ENCODE peak calls at places on chromosomes 11 and 22, in seven cellular contexts. One of them, this sample, is unnamed.

GRCh38 chr11:407651-408080 is 7.1 kb downstream of the SIGIRR start:
- DNase-seq in cardiac muscle cell: no peak
- DNase-seq in upper lobe of right lung: no peak
- DNase-seq in HepG2: no peak
- DNase-seq in CD8-positive, alpha-beta memory T cell: no peak
- DNase-seq in SK-N-SH: no peak
- DNase-seq in dorsolateral prefrontal cortex: no peak
- DNase-seq in this sample: no peak

GRCh38 chr22:37309221-37310074 is 27.1 kb downstream of the CYTH4 start:
- DNase-seq in upper lobe of right lung: peak; percentile 75
- DNase-seq in dorsolateral prefrontal cortex: no peak
- DNase-seq in cardiac muscle cell: no peak
- DNase-seq in HepG2: no peak
- DNase-seq in SK-N-SH: peak; percentile 81
- DNase-seq in CD8-positive, alpha-beta memory T cell: peak; percentile 67
- DNase-seq in this sample: no peak

GRCh38 chr22:44431256-44431655 is 66.8 kb downstream of the RTL6 start:
- DNase-seq in CD8-positive, alpha-beta memory T cell: no peak
- DNase-seq in HepG2: no peak
- DNase-seq in cardiac muscle cell: no peak
- DNase-seq in upper lobe of right lung: no peak
- DNase-seq in dorsolateral prefrontal cortex: no peak
- DNase-seq in SK-N-SH: no peak
- DNase-seq in this sample: no peak

GRCh38 chr22:22955866-22956535 is 68.4 kb downstream of the IGLL5 start:
- DNase-seq in SK-N-SH: peak; percentile 71
- DNase-seq in upper lobe of right lung: peak; percentile 64
- DNase-seq in HepG2: peak; percentile 59
- DNase-seq in cardiac muscle cell: peak; percentile 86
- DNase-seq in dorsolateral prefrontal cortex: peak; percentile 75
- DNase-seq in CD8-positive, alpha-beta memory T cell: peak; percentile 65
- DNase-seq in this sample: peak; percentile 90

GRCh38 chr11:62427630-62428233 is 8.9 kb downstream of the SCGB1A1 start:
- DNase-seq in dorsolateral prefrontal cortex: no peak
- DNase-seq in HepG2: no peak
- DNase-seq in cardiac muscle cell: peak; percentile 53
- DNase-seq in upper lobe of right lung: no peak
- DNase-seq in SK-N-SH: peak; percentile 47
- DNase-seq in CD8-positive, alpha-beta memory T cell: no peak
- DNase-seq in this sample: peak; percentile 33

GRCh38 chr11:121106812-121107211 is 5.8 kb downstream of the TECTA start:
- DNase-seq in upper lobe of right lung: no peak
- DNase-seq in cardiac muscle cell: no peak
- DNase-seq in SK-N-SH: no peak
- DNase-seq in dorsolateral prefrontal cortex: no peak
- DNase-seq in HepG2: no peak
- DNase-seq in CD8-positive, alpha-beta memory T cell: no peak
- DNase-seq in this sample: no peak

GRCh38 chr22:37803195-37803635 is 4.5 kb upstream of the GCAT start:
- DNase-seq in HepG2: peak; percentile 65
- DNase-seq in upper lobe of right lung: no peak
- DNase-seq in CD8-positive, alpha-beta memory T cell: no peak
- DNase-seq in SK-N-SH: no peak
- DNase-seq in cardiac muscle cell: no peak
- DNase-seq in dorsolateral prefrontal cortex: no peak
- DNase-seq in this sample: no peak

GRCh38 chr11:34632105-34632780 is 11.3 kb downstream of the EHF start:
- DNase-seq in dorsolateral prefrontal cortex: no peak
- DNase-seq in cardiac muscle cell: no peak
- DNase-seq in upper lobe of right lung: no peak
- DNase-seq in CD8-positive, alpha-beta memory T cell: no peak
- DNase-seq in SK-N-SH: no peak
- DNase-seq in HepG2: no peak
- DNase-seq in this sample: peak; percentile 43

GRCh38 chr11:130198292-130198691 is 38.7 kb downstream of the ST14 start:
- DNase-seq in CD8-positive, alpha-beta memory T cell: no peak
- DNase-seq in cardiac muscle cell: no peak
- DNase-seq in upper lobe of right lung: no peak
- DNase-seq in SK-N-SH: no peak
- DNase-seq in HepG2: no peak
- DNase-seq in dorsolateral prefrontal cortex: no peak
- DNase-seq in this sample: no peak

GRCh38 chr11:119148855-119149370 is at the start of gene ABCG4:
- DNase-seq in CD8-positive, alpha-beta memory T cell: peak; percentile 15
- DNase-seq in SK-N-SH: peak; percentile 82
- DNase-seq in HepG2: no peak
- DNase-seq in upper lobe of right lung: no peak
- DNase-seq in cardiac muscle cell: no peak
- DNase-seq in dorsolateral prefrontal cortex: peak; percentile 64
- DNase-seq in this sample: peak; percentile 60

GRCh38 chr11:33987975-33988580 is 63.5 kb upstream of the CAPRIN1 start:
- DNase-seq in dorsolateral prefrontal cortex: peak; percentile 74
- DNase-seq in upper lobe of right lung: peak; percentile 78
- DNase-seq in HepG2: peak; percentile 72
- DNase-seq in SK-N-SH: peak; percentile 85
- DNase-seq in cardiac muscle cell: peak; percentile 91
- DNase-seq in CD8-positive, alpha-beta memory T cell: peak; percentile 66
- DNase-seq in this sample: peak; percentile 93

GRCh38 chr11:2474059-2474901 is 29.5 kb downstream of the KCNQ1 start:
- DNase-seq in dorsolateral prefrontal cortex: no peak
- DNase-seq in cardiac muscle cell: no peak
- DNase-seq in CD8-positive, alpha-beta memory T cell: no peak
- DNase-seq in upper lobe of right lung: peak; percentile 64
- DNase-seq in HepG2: no peak
- DNase-seq in SK-N-SH: no peak
- DNase-seq in this sample: no peak

GRCh38 chr11:12245549-12245986 is 131.8 kb upstream of the PARVA start:
- DNase-seq in SK-N-SH: no peak
- DNase-seq in upper lobe of right lung: no peak
- DNase-seq in dorsolateral prefrontal cortex: no peak
- DNase-seq in HepG2: no peak
- DNase-seq in CD8-positive, alpha-beta memory T cell: no peak
- DNase-seq in cardiac muscle cell: no peak
- DNase-seq in this sample: no peak

GRCh38 chr11:5737091-5737490 is 843 bp downstream of the OR56B1 start:
- DNase-seq in HepG2: no peak
- DNase-seq in CD8-positive, alpha-beta memory T cell: no peak
- DNase-seq in SK-N-SH: no peak
- DNase-seq in cardiac muscle cell: peak; percentile 40
- DNase-seq in upper lobe of right lung: no peak
- DNase-seq in dorsolateral prefrontal cortex: no peak
- DNase-seq in this sample: peak; percentile 15

DNA sequence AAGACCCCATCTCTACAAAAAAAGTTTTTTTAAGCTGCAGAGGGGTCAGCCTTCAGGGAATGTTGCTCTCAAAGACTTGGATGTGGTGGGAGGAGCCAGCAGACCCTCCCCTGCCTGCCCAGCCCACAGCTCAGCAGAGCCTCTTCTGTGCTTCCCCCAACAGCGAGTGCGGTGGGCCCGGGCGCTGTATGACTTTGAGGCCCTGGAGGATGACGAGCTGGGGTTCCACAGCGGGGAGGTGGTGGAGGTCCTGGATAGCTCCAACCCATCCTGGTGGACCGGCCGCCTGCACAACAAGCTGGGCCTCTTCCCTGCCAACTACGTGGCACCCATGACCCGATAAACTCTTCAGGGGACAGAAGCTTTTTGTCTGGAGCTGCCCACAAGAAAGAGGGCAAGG is 10.5 kb downstream of the TMA7B start:
- DNase-seq in upper lobe of right lung: no peak
- DNase-seq in cardiac muscle cell: no peak
- DNase-seq in CD8-positive, alpha-beta memory T cell: no peak
- DNase-seq in SK-N-SH: no peak
- DNase-seq in HepG2: no peak
- DNase-seq in dorsolateral prefrontal cortex: no peak
- DNase-seq in this sample: no peak
- H3K27me3 ChIP-seq in upper lobe of right lung: peaks cover 11% of the 10 kb centered on the region
- H3K27me3 ChIP-seq in cardiac muscle cell: no peaks in the 10 kb centered on the region
- H3K27me3 ChIP-seq in CD8-positive, alpha-beta memory T cell: no peaks in the 10 kb centered on the region
- H3K27me3 ChIP-seq in SK-N-SH: no peaks in the 10 kb centered on the region
- H3K27me3 ChIP-seq in HepG2: peaks cover 8% of the 10 kb centered on the region
- H3K27me3 ChIP-seq in dorsolateral prefrontal cortex: no peaks in the 10 kb centered on the region
- H3K27me3 ChIP-seq in this sample: peaks cover 61% of the 10 kb centered on the region

GRCh38 chr22:25495286-25495685 is 69.2 kb upstream of the GRK3 start:
- DNase-seq in dorsolateral prefrontal cortex: no peak
- DNase-seq in CD8-positive, alpha-beta memory T cell: no peak
- DNase-seq in SK-N-SH: no peak
- DNase-seq in HepG2: no peak
- DNase-seq in cardiac muscle cell: no peak
- DNase-seq in upper lobe of right lung: no peak
- DNase-seq in this sample: no peak
- H3K27me3 ChIP-seq in dorsolateral prefrontal cortex: no peaks in the 10 kb centered on the region
- H3K27me3 ChIP-seq in CD8-positive, alpha-beta memory T cell: no peaks in the 10 kb centered on the region
- H3K27me3 ChIP-seq in SK-N-SH: peaks cover 5% of the 10 kb centered on the region
- H3K27me3 ChIP-seq in HepG2: no peaks in the 10 kb centered on the region
- H3K27me3 ChIP-seq in cardiac muscle cell: no peaks in the 10 kb centered on the region
- H3K27me3 ChIP-seq in upper lobe of right lung: no peaks in the 10 kb centered on the region
- H3K27me3 ChIP-seq in this sample: peaks cover 6% of the 10 kb centered on the region

GRCh38 chr11:8277691-8278090 is 14.0 kb upstream of the LMO1 start:
- DNase-seq in HepG2: no peak
- DNase-seq in dorsolateral prefrontal cortex: peak; percentile 10
- DNase-seq in CD8-positive, alpha-beta memory T cell: no peak
- DNase-seq in SK-N-SH: no peak
- DNase-seq in upper lobe of right lung: peak; percentile 36
- DNase-seq in cardiac muscle cell: no peak
- DNase-seq in this sample: no peak
- H3K27me3 ChIP-seq in HepG2: peaks cover 1% of the 10 kb centered on the region
- H3K27me3 ChIP-seq in dorsolateral prefrontal cortex: peaks cover 4% of the 10 kb centered on the region
- H3K27me3 ChIP-seq in CD8-positive, alpha-beta memory T cell: no peaks in the 10 kb centered on the region
- H3K27me3 ChIP-seq in SK-N-SH: no peaks in the 10 kb centered on the region
- H3K27me3 ChIP-seq in upper lobe of right lung: peaks cover 5% of the 10 kb centered on the region
- H3K27me3 ChIP-seq in cardiac muscle cell: peaks cover 6% of the 10 kb centered on the region
- H3K27me3 ChIP-seq in this sample: peaks cover 36% of the 10 kb centered on the region

GRCh38 chr11:68661697-68662603 is 22.4 kb upstream of the GAL start:
- DNase-seq in cardiac muscle cell: peak; percentile 23
- DNase-seq in HepG2: no peak
- DNase-seq in CD8-positive, alpha-beta memory T cell: no peak
- DNase-seq in SK-N-SH: peak; percentile 94
- DNase-seq in upper lobe of right lung: peak; percentile 46
- DNase-seq in dorsolateral prefrontal cortex: no peak
- DNase-seq in this sample: peak; percentile 10
- H3K27me3 ChIP-seq in cardiac muscle cell: no peaks in the 10 kb centered on the region
- H3K27me3 ChIP-seq in HepG2: peaks cover 14% of the 10 kb centered on the region
- H3K27me3 ChIP-seq in CD8-positive, alpha-beta memory T cell: no peaks in the 10 kb centered on the region
- H3K27me3 ChIP-seq in SK-N-SH: peaks cover 9% of the 10 kb centered on the region
- H3K27me3 ChIP-seq in upper lobe of right lung: no peaks in the 10 kb centered on the region
- H3K27me3 ChIP-seq in dorsolateral prefrontal cortex: peaks cover 22% of the 10 kb centered on the region
- H3K27me3 ChIP-seq in this sample: peaks cover 65% of the 10 kb centered on the region

GRCh38 chr22:34801221-34801620 is 264.7 kb upstream of the ISX start:
- DNase-seq in cardiac muscle cell: no peak
- DNase-seq in HepG2: no peak
- DNase-seq in dorsolateral prefrontal cortex: no peak
- DNase-seq in upper lobe of right lung: no peak
- DNase-seq in SK-N-SH: no peak
- DNase-seq in CD8-positive, alpha-beta memory T cell: no peak
- DNase-seq in this sample: no peak
- H3K27me3 ChIP-seq in cardiac muscle cell: no peaks in the 10 kb centered on the region
- H3K27me3 ChIP-seq in HepG2: peaks cover 1% of the 10 kb centered on the region
- H3K27me3 ChIP-seq in dorsolateral prefrontal cortex: no peaks in the 10 kb centered on the region
- H3K27me3 ChIP-seq in upper lobe of right lung: no peaks in the 10 kb centered on the region
- H3K27me3 ChIP-seq in SK-N-SH: no peaks in the 10 kb centered on the region
- H3K27me3 ChIP-seq in CD8-positive, alpha-beta memory T cell: no peaks in the 10 kb centered on the region
- H3K27me3 ChIP-seq in this sample: no peaks in the 10 kb centered on the region

DNA sequence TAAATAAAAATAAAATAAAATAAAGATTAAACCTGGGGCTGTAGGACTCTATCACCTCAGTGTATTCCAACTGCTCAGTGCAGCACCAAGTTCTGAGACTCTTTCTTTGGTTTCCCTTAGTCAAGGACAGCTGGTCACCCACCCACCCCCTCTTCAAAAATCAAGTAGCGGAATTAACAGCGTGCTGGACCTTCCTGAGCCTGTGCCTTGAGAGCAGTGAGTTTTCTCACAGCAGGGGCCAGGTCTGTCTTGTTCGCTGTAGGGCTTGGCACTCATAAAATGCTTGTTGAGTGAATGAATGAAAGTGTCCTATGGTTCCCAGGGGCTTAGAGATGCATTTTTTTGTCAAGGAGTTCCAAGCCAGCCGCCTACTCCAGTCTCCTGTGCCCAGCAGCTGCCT is 2.9 kb upstream of the ALX4 start:
- DNase-seq in HepG2: no peak
- DNase-seq in CD8-positive, alpha-beta memory T cell: no peak
- DNase-seq in upper lobe of right lung: peak; percentile 13
- DNase-seq in SK-N-SH: no peak
- DNase-seq in dorsolateral prefrontal cortex: no peak
- DNase-seq in cardiac muscle cell: no peak
- DNase-seq in this sample: no peak
- H3K27me3 ChIP-seq in HepG2: peaks cover 15% of the 10 kb centered on the region
- H3K27me3 ChIP-seq in CD8-positive, alpha-beta memory T cell: peaks cover 44% of the 10 kb centered on the region
- H3K27me3 ChIP-seq in upper lobe of right lung: peaks cover 95% of the 10 kb centered on the region
- H3K27me3 ChIP-seq in SK-N-SH: peaks cover 95% of the 10 kb centered on the region
- H3K27me3 ChIP-seq in dorsolateral prefrontal cortex: peaks cover 97% of the 10 kb centered on the region
- H3K27me3 ChIP-seq in cardiac muscle cell: peaks cover 100% of the 10 kb centered on the region
- H3K27me3 ChIP-seq in this sample: peaks cover 83% of the 10 kb centered on the region

DNA sequence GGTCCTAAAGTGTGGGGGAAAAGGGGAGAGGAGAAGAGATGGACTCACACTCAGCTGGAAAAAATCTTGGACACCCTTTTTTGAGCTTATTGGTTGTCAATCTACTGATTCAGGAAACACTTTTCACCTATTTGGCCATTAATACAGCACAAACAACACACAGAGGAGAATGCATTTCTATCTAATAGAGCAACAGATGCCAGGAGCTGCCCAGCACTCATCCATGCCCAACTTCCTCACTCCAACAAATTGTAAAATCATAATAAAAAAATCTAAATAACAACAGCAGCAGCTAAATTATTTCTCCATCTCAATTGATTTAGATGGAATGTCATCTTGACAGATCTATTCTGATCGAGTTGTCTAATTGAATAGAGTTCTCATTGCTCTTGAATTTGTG is 628.2 kb downstream of the OPCML start:
- DNase-seq in HepG2: no peak
- DNase-seq in cardiac muscle cell: no peak
- DNase-seq in CD8-positive, alpha-beta memory T cell: no peak
- DNase-seq in dorsolateral prefrontal cortex: no peak
- DNase-seq in upper lobe of right lung: no peak
- DNase-seq in SK-N-SH: no peak
- DNase-seq in this sample: no peak
- H3K27me3 ChIP-seq in HepG2: no peaks in the 10 kb centered on the region
- H3K27me3 ChIP-seq in cardiac muscle cell: no peaks in the 10 kb centered on the region
- H3K27me3 ChIP-seq in CD8-positive, alpha-beta memory T cell: no peaks in the 10 kb centered on the region
- H3K27me3 ChIP-seq in dorsolateral prefrontal cortex: no peaks in the 10 kb centered on the region
- H3K27me3 ChIP-seq in upper lobe of right lung: no peaks in the 10 kb centered on the region
- H3K27me3 ChIP-seq in SK-N-SH: no peaks in the 10 kb centered on the region
- H3K27me3 ChIP-seq in this sample: no peaks in the 10 kb centered on the region

DNA sequence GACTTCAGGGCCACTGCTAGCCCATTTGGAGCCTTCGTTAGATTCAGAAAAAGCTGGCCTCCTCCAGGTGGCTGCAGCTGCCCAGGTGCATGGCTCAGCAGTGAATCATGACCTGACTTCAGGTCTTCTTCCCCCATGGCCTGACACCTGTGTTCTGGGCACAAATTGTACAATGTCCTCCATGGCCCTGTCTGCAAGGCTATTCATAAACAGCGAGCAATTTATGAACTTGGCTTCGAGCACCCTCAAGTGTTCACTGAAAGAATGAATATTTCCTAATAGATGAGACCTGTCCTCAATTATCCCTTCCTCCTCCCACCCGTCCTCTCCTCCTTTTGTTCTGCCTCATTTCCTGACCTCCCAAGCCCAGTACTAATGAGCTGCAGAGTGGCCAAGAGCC is 12.2 kb upstream of the VPS37C start:
- DNase-seq in dorsolateral prefrontal cortex: no peak
- DNase-seq in CD8-positive, alpha-beta memory T cell: no peak
- DNase-seq in cardiac muscle cell: peak; percentile 26
- DNase-seq in upper lobe of right lung: no peak
- DNase-seq in HepG2: peak; percentile 41
- DNase-seq in SK-N-SH: no peak
- DNase-seq in this sample: peak; percentile 33
- H3K27me3 ChIP-seq in dorsolateral prefrontal cortex: no peaks in the 10 kb centered on the region
- H3K27me3 ChIP-seq in CD8-positive, alpha-beta memory T cell: no peaks in the 10 kb centered on the region
- H3K27me3 ChIP-seq in cardiac muscle cell: no peaks in the 10 kb centered on the region
- H3K27me3 ChIP-seq in upper lobe of right lung: no peaks in the 10 kb centered on the region
- H3K27me3 ChIP-seq in HepG2: peaks cover 1% of the 10 kb centered on the region
- H3K27me3 ChIP-seq in SK-N-SH: peaks cover 30% of the 10 kb centered on the region
- H3K27me3 ChIP-seq in this sample: peaks cover 70% of the 10 kb centered on the region